ENCODE peak calls at places on chromosomes 13 and 19, in seven cellular contexts. D is lower lobe of right lung; X is uterus; R is stimulated activated CD8-positive, alpha-beta memory T cell treated with anti-CD3 and anti-CD28 coated beads, Interleukin-15, amount 100 ng/mL, for 24 hours; L is BE2C; O is hepatic stellate cell; M is NCI-H1930. J is an unnamed sample.

GRCh38 chr13:112715715-112716460 is 26.1 kb downstream of the ATP11A start:
- DNase-seq in D (no peak), X (no peak), R (no peak), L (no peak), O (no peak), M (no peak), J (no peak)

GRCh38 chr13:66996503-66996902 is 233.6 kb downstream of the PCDH9 start:
- DNase-seq in D (no peak), X (no peak), R (no peak), L (no peak), O (no peak), M (no peak), J (no peak)

GRCh38 chr19:32611161-32611560 is 30.2 kb downstream of the PDCD5 start:
- DNase-seq in D (no peak), X (no peak), R (no peak), L (no peak), O (no peak), M (no peak), J (no peak)

GRCh38 chr19:2582984-2583956 is 107.3 kb downstream of the GADD45B start:
- DNase-seq in D (no peak), X (no peak), R (no peak), L (no peak), O (no peak), M (no peak), J (no peak)

GRCh38 chr13:55029280-55029679 is 2000.7 kb downstream of the OLFM4 start:
- DNase-seq in D (no peak), X (no peak), R (no peak), L (no peak), O (no peak), M (no peak), J (no peak)

GRCh38 chr19:45428385-45429231 is 4.9 kb upstream of the ERCC1 start:
- DNase-seq in D (peak; percentile 52), X (peak; percentile 70), R (no peak), L (peak; percentile 55), O (peak; percentile 83), M (peak; percentile 25), J (no peak)

GRCh38 chr19:1063909-1064660 is 2.9 kb upstream of the ARHGAP45 start:
- DNase-seq in D (peak; percentile 50), X (no peak), R (no peak), L (no peak), O (no peak), M (no peak), J (no peak)

GRCh38 chr13:110017379-110017778 is 231.0 kb upstream of the IRS2 start:
- DNase-seq in D (no peak), X (no peak), R (no peak), L (no peak), O (peak; percentile 80), M (no peak), J (peak; percentile 92)

GRCh38 chr19:49932041-49932451 is 2.7 kb upstream of the NUP62 start:
- DNase-seq in D (no peak), X (no peak), R (no peak), L (no peak), O (no peak), M (no peak), J (peak; percentile 65)

GRCh38 chr13:45372189-45373115 is 31.5 kb upstream of the TPT1 start:
- DNase-seq in D (no peak), X (no peak), R (no peak), L (no peak), O (no peak), M (no peak), J (no peak)

GRCh38 chr19:50003810-50004419 is 21.3 kb downstream of the VRK3 start:
- DNase-seq in D (no peak), X (peak; percentile 56), R (no peak), L (no peak), O (peak; percentile 98), M (no peak), J (peak; percentile 97)

GRCh38 chr13:23763328-23763727 is 125.9 kb downstream of the MIPEP start:
- DNase-seq in D (no peak), X (no peak), R (no peak), L (no peak), O (no peak), M (no peak), J (no peak)

GRCh38 chr13:113297370-113297871 is 382 bp downstream of the LAMP1 start:
- DNase-seq in D (peak; percentile 56), X (no peak), R (peak; percentile 12), L (peak; percentile 22), O (peak; percentile 29), M (no peak), J (no peak)

GRCh38 chr19:12769689-12770088 is 5.7 kb downstream of the HOOK2 start:
- DNase-seq in D (peak; percentile 77), X (no peak), R (no peak), L (peak; percentile 78), O (no peak), M (peak; percentile 73), J (no peak)

GRCh38 chr19:35395762-35396199 is 24.9 kb downstream of the GPR42 start:
- DNase-seq in D (no peak), X (no peak), R (no peak), L (peak; percentile 87), O (no peak), M (no peak), J (no peak)

GRCh38 chr19:7280940-7281666 is 13.1 kb downstream of the INSR start:
- DNase-seq in D (no peak), X (no peak), R (no peak), L (no peak), O (no peak), M (no peak), J (no peak)

GRCh38 chr13:42814868-42815267 is 33.5 kb downstream of the FAM216B start:
- DNase-seq in D (no peak), X (no peak), R (no peak), L (peak; percentile 32), O (no peak), M (no peak), J (no peak)

GRCh38 chr19:48616491-48617056 is 1.7 kb upstream of the FAM83E start:
- DNase-seq in D (no peak), X (no peak), R (no peak), L (no peak), O (no peak), M (no peak), J (no peak)

GRCh38 chr19:32881766-32882165 is 12.2 kb upstream of the SLC7A9 start:
- DNase-seq in D (no peak), X (no peak), R (no peak), L (no peak), O (no peak), M (no peak), J (no peak)

GRCh38 chr13:94860981-94861407 is 148.6 kb upstream of the SOX21 start:
- DNase-seq in D (no peak), X (no peak), R (no peak), L (no peak), O (no peak), M (no peak), J (no peak)

GRCh38 chr13:50167224-50167947 is 152.1 kb downstream of the KCNRG start:
- DNase-seq in D (no peak), X (no peak), R (no peak), L (no peak), O (no peak), M (no peak), J (no peak)

GRCh38 chr13:34465423-34465922 is 476.6 kb upstream of the NBEA start:
- DNase-seq in D (no peak), X (no peak), R (no peak), L (no peak), O (no peak), M (no peak), J (no peak)

GRCh38 chr13:111398715-111399299 is 78.4 kb downstream of the TEX29 start:
- DNase-seq in D (no peak), X (no peak), R (no peak), L (no peak), O (no peak), M (no peak), J (no peak)

GRCh38 chr13:60335531-60335930 is 61.5 kb upstream of the TDRD3 start:
- DNase-seq in D (no peak), X (no peak), R (no peak), L (no peak), O (no peak), M (no peak), J (peak; percentile 10)

GRCh38 chr13:95212962-95213850 is 88.0 kb downstream of the ABCC4 start:
- DNase-seq in D (no peak), X (no peak), R (no peak), L (no peak), O (no peak), M (no peak), J (no peak)

GRCh38 chr13:23212621-23213020 is 31.8 kb downstream of the SGCG start:
- DNase-seq in D (no peak), X (no peak), R (no peak), L (no peak), O (no peak), M (no peak), J (no peak)

GRCh38 chr13:43020794-43021193 is 2.6 kb upstream of the DNAJC15 start:
- DNase-seq in D (no peak), X (no peak), R (no peak), L (no peak), O (no peak), M (no peak), J (no peak)

GRCh38 chr13:59715591-59715990 is 448.1 kb downstream of the DIAPH3 start:
- DNase-seq in D (no peak), X (no peak), R (no peak), L (no peak), O (no peak), M (no peak), J (no peak)

GRCh38 chr13:93224545-93224944 is 2.1 kb upstream of the GPC6 start:
- DNase-seq in D (no peak), X (no peak), R (no peak), L (no peak), O (peak; percentile 29), M (no peak), J (peak; percentile 45)

GRCh38 chr13:113598481-113598880 is 13.9 kb downstream of the TFDP1 start:
- DNase-seq in D (peak; percentile 20), X (no peak), R (no peak), L (peak; percentile 5), O (no peak), M (no peak), J (no peak)

GRCh38 chr13:91398413-91399188 is at the start of gene GPC5:
- DNase-seq in D (peak; percentile 83), X (peak; percentile 67), R (peak; percentile 79), L (peak; percentile 89), O (peak; percentile 65), M (peak; percentile 19), J (peak; percentile 55)

GRCh38 chr19:30448386-30449130 is 76.4 kb downstream of the ZNF536 start:
- DNase-seq in D (no peak), X (no peak), R (no peak), L (no peak), O (no peak), M (no peak), J (peak; percentile 37)

GRCh38 chr13:46908511-46908910 is 11.7 kb upstream of the HTR2A start:
- DNase-seq in D (no peak), X (no peak), R (no peak), L (no peak), O (no peak), M (no peak), J (no peak)

J was measured in kidney glomerular epithelial cell.